ENCODE peak calls at places on chromosomes 3 and 15, in five cellular contexts. One of them, this sample, is unnamed.

GRCh38 chr3:23271876-23272741 is 69.0 kb downstream of the UBE2E2 start:
- DNase-seq in posterior cingulate gyrus: no peak
- DNase-seq in stomach: no peak
- DNase-seq in globus pallidus: no peak
- DNase-seq in MCF 10A: no peak
- DNase-seq in this sample: no peak

GRCh38 chr3:98242155-98242554 is 21.9 kb upstream of the OR5H6 start:
- DNase-seq in posterior cingulate gyrus: no peak
- DNase-seq in stomach: no peak
- DNase-seq in globus pallidus: no peak
- DNase-seq in MCF 10A: no peak
- DNase-seq in this sample: no peak

GRCh38 chr15:49163678-49164077 is 6.4 kb upstream of the GALK2 start:
- DNase-seq in posterior cingulate gyrus: no peak
- DNase-seq in stomach: no peak
- DNase-seq in globus pallidus: no peak
- DNase-seq in MCF 10A: no peak
- DNase-seq in this sample: no peak

GRCh38 chr15:88651293-88651692 is 12.5 kb downstream of the ISG20 start:
- DNase-seq in posterior cingulate gyrus: no peak
- DNase-seq in stomach: no peak
- DNase-seq in globus pallidus: no peak
- DNase-seq in MCF 10A: no peak
- DNase-seq in this sample: no peak

GRCh38 chr15:40308844-40309189 is 1.1 kb upstream of the PLCB2 start:
- DNase-seq in posterior cingulate gyrus: peak; percentile 72
- DNase-seq in stomach: no peak
- DNase-seq in globus pallidus: peak; percentile 53
- DNase-seq in MCF 10A: no peak
- DNase-seq in this sample: no peak

GRCh38 chr3:141336672-141337522 is 31.4 kb upstream of the ZBTB38 start:
- DNase-seq in posterior cingulate gyrus: no peak
- DNase-seq in stomach: no peak
- DNase-seq in globus pallidus: peak; percentile 47
- DNase-seq in MCF 10A: no peak
- DNase-seq in this sample: no peak

GRCh38 chr3:111548756-111549155 is 6.8 kb downstream of the CD96 start:
- DNase-seq in posterior cingulate gyrus: no peak
- DNase-seq in stomach: no peak
- DNase-seq in globus pallidus: no peak
- DNase-seq in MCF 10A: no peak
- DNase-seq in this sample: no peak

GRCh38 chr3:117122609-117123008 is 413.0 kb downstream of the TUSC7 start:
- DNase-seq in posterior cingulate gyrus: no peak
- DNase-seq in stomach: no peak
- DNase-seq in globus pallidus: no peak
- DNase-seq in MCF 10A: no peak
- DNase-seq in this sample: no peak

GRCh38 chr15:69723404-69724097 is 270.9 kb downstream of the RPLP1 start:
- DNase-seq in posterior cingulate gyrus: peak; percentile 76
- DNase-seq in stomach: no peak
- DNase-seq in globus pallidus: no peak
- DNase-seq in MCF 10A: no peak
- DNase-seq in this sample: peak; percentile 55

GRCh38 chr3:105876745-105877624 is 8.2 kb upstream of the CBLB start:
- DNase-seq in posterior cingulate gyrus: no peak
- DNase-seq in stomach: no peak
- DNase-seq in globus pallidus: no peak
- DNase-seq in MCF 10A: no peak
- DNase-seq in this sample: no peak

GRCh38 chr3:9229325-9229724 is 20.1 kb downstream of the SRGAP3 start:
- DNase-seq in posterior cingulate gyrus: no peak
- DNase-seq in stomach: no peak
- DNase-seq in globus pallidus: no peak
- DNase-seq in MCF 10A: no peak
- DNase-seq in this sample: no peak

GRCh38 chr3:142029052-142029642 is 120.2 kb downstream of the TFDP2 start:
- DNase-seq in posterior cingulate gyrus: no peak
- DNase-seq in stomach: no peak
- DNase-seq in globus pallidus: no peak
- DNase-seq in MCF 10A: no peak
- DNase-seq in this sample: no peak

GRCh38 chr15:100779331-100780207 is 100.1 kb upstream of the ALDH1A3 start:
- DNase-seq in posterior cingulate gyrus: no peak
- DNase-seq in stomach: no peak
- DNase-seq in globus pallidus: no peak
- DNase-seq in MCF 10A: no peak
- DNase-seq in this sample: peak; percentile 1

GRCh38 chr3:129183569-129184395 is at the start of gene CNBP:
- DNase-seq in posterior cingulate gyrus: peak; percentile 98
- DNase-seq in stomach: peak; percentile 96
- DNase-seq in globus pallidus: peak; percentile 94
- DNase-seq in MCF 10A: peak; percentile 95
- DNase-seq in this sample: peak; percentile 92

GRCh38 chr3:150747909-150748568 is 14.9 kb downstream of the SIAH2 start:
- DNase-seq in posterior cingulate gyrus: no peak
- DNase-seq in stomach: no peak
- DNase-seq in globus pallidus: no peak
- DNase-seq in MCF 10A: no peak
- DNase-seq in this sample: no peak

GRCh38 chr3:29516164-29516563 is 235.3 kb downstream of the RBMS3 start:
- DNase-seq in posterior cingulate gyrus: no peak
- DNase-seq in stomach: no peak
- DNase-seq in globus pallidus: no peak
- DNase-seq in MCF 10A: peak; percentile 25
- DNase-seq in this sample: no peak

GRCh38 chr3:57652203-57652602 is 40.7 kb downstream of the DENND6A start:
- DNase-seq in posterior cingulate gyrus: no peak
- DNase-seq in stomach: no peak
- DNase-seq in globus pallidus: no peak
- DNase-seq in MCF 10A: no peak
- DNase-seq in this sample: no peak

GRCh38 chr15:35606345-35606744 is 60.4 kb upstream of the DPH6 start:
- DNase-seq in posterior cingulate gyrus: no peak
- DNase-seq in stomach: no peak
- DNase-seq in globus pallidus: no peak
- DNase-seq in MCF 10A: no peak
- DNase-seq in this sample: no peak

GRCh38 chr3:136819784-136820640 is 1.1 kb downstream of the SLC35G2 start:
- DNase-seq in posterior cingulate gyrus: peak; percentile 71
- DNase-seq in stomach: peak; percentile 31
- DNase-seq in globus pallidus: no peak
- DNase-seq in MCF 10A: peak; percentile 78
- DNase-seq in this sample: peak; percentile 26

GRCh38 chr3:194045289-194045688 is 90.7 kb upstream of the HES1 start:
- DNase-seq in posterior cingulate gyrus: no peak
- DNase-seq in stomach: no peak
- DNase-seq in globus pallidus: no peak
- DNase-seq in MCF 10A: no peak
- DNase-seq in this sample: no peak

GRCh38 chr15:58515807-58516206 is 84.0 kb downstream of the LIPC start:
- DNase-seq in posterior cingulate gyrus: no peak
- DNase-seq in stomach: no peak
- DNase-seq in globus pallidus: no peak
- DNase-seq in MCF 10A: no peak
- DNase-seq in this sample: no peak

GRCh38 chr3:74314696-74315095 is 299.8 kb downstream of the CNTN3 start:
- DNase-seq in posterior cingulate gyrus: no peak
- DNase-seq in stomach: no peak
- DNase-seq in globus pallidus: no peak
- DNase-seq in MCF 10A: peak; percentile 14
- DNase-seq in this sample: no peak